ENCODE peak calls at places on chromosomes 2 and 18, in four cellular contexts. C is CD8-positive, alpha-beta T cell; J is Peyer's patch; I is fibroblast of lung. Q is an unnamed sample.

GRCh38 chr18:79510731-79511141 is 115.0 kb downstream of the NFATC1 start:
- DNase-seq in J (peak; percentile 32), C (peak; percentile 15), I (no peak), Q (peak; percentile 75)

GRCh38 chr2:197786010-197786877 is 1.1 kb upstream of the BOLL start:
- DNase-seq in C (peak; percentile 67), I (no peak), J (peak; percentile 54), Q (peak; percentile 84)

GRCh38 chr2:99153921-99154604 is 679 bp downstream of the TSGA10 start:
- DNase-seq in J (no peak), I (no peak), C (no peak), Q (no peak)

GRCh38 chr2:219448099-219448775 is 13.6 kb downstream of the SPEG start:
- DNase-seq in J (no peak), I (no peak), C (no peak), Q (no peak)

GRCh38 chr18:79515944-79516351 is 120.2 kb downstream of the NFATC1 start:
- DNase-seq in C (no peak), I (no peak), J (peak; percentile 37), Q (peak; percentile 67)

GRCh38 chr2:191481305-191482075 is 196.4 kb upstream of the NABP1 start:
- DNase-seq in J (no peak), C (no peak), I (peak; percentile 38), Q (no peak)

GRCh38 chr2:101328474-101329007 is 20.0 kb upstream of the RNF149 start:
- DNase-seq in C (peak; percentile 46), I (peak; percentile 42), J (no peak), Q (no peak)

GRCh38 chr2:197085665-197086064 is 159.2 kb upstream of the PGAP1 start:
- DNase-seq in J (no peak), I (no peak), C (no peak), Q (no peak)

GRCh38 chr18:76445275-76445674 is 49.8 kb downstream of the ZNF516 start:
- DNase-seq in C (no peak), J (no peak), I (peak; percentile 72), Q (no peak)

GRCh38 chr2:189149981-189150380 is 29.6 kb downstream of the COL5A2 start:
- DNase-seq in C (no peak), I (peak; percentile 81), J (no peak), Q (no peak)

GRCh38 chr2:189147361-189147760 is 32.2 kb downstream of the COL5A2 start:
- DNase-seq in I (no peak), J (no peak), C (no peak), Q (no peak)

GRCh38 chr2:189144700-189145211 is 34.8 kb downstream of the COL5A2 start:
- DNase-seq in I (peak; percentile 87), C (no peak), J (no peak), Q (no peak)

GRCh38 chr2:189146553-189146952 is 33.0 kb downstream of the COL5A2 start:
- DNase-seq in C (no peak), J (no peak), I (no peak), Q (no peak)

GRCh38 chr2:189147989-189148388 is 31.6 kb downstream of the COL5A2 start:
- DNase-seq in C (no peak), I (no peak), J (no peak), Q (no peak)
- H3K4me1 ChIP-seq in C (no peaks in the 10 kb centered on the region), I (peaks cover 22% of the 10 kb centered on the region), J (no peaks in the 10 kb centered on the region), Q (no peaks in the 10 kb centered on the region)

DNA sequence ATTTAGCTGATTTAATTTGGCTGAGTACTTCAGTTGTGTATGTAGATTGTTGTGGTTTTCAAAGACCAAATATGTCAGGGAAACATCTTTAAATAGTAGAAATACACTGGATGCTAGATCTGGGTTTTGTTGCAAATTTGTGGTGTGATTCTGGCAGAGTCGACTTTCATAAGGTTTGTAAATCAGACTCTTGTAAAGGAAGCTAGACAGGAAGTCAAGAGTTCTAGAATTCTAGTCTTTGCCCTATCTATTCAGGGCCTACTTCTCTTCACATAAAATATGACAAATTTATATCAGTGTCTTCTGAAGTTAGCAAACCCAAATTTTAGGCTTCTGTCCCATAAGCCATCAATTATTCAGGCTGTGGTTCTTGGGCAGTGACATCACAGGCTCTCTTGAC is 1579.2 kb upstream of the PIK3C3 start:
- DNase-seq in I (peak; percentile 53), C (no peak), J (no peak), Q (no peak)
- H3K4me1 ChIP-seq in I (peaks cover 3% of the 10 kb centered on the region), C (no peaks in the 10 kb centered on the region), J (no peaks in the 10 kb centered on the region), Q (no peaks in the 10 kb centered on the region)

GRCh38 chr2:207157162-207157481 is 8.6 kb downstream of the KLF7 start:
- DNase-seq in J (no peak), C (no peak), I (peak; percentile 4), Q (no peak)

GRCh38 chr2:207155516-207155915 is 10.2 kb downstream of the KLF7 start:
- DNase-seq in J (no peak), C (no peak), I (peak; percentile 1), Q (no peak)

GRCh38 chr2:207154556-207155179 is 11.1 kb downstream of the KLF7 start:
- DNase-seq in I (no peak), J (no peak), C (no peak), Q (no peak)

GRCh38 chr2:207156451-207157161 is 9.1 kb downstream of the KLF7 start:
- DNase-seq in J (no peak), I (peak; percentile 21), C (no peak), Q (no peak)

GRCh38 chr2:207156045-207156444 is 9.7 kb downstream of the KLF7 start:
- DNase-seq in C (peak; percentile 27), J (no peak), I (peak; percentile 2), Q (no peak)
- H3K4me1 ChIP-seq in C (peaks cover 49% of the 10 kb centered on the region), J (no peaks in the 10 kb centered on the region), I (peaks cover 11% of the 10 kb centered on the region), Q (peaks cover 77% of the 10 kb centered on the region)

GRCh38 chr2:127634066-127634617 is 11.8 kb upstream of the GPR17 start:
- DNase-seq in C (no peak), J (no peak), I (no peak), Q (peak; percentile 83)

GRCh38 chr2:127636248-127637235 is 9.4 kb upstream of the GPR17 start:
- DNase-seq in I (no peak), J (peak; percentile 76), C (peak; percentile 13), Q (peak; percentile 83)

GRCh38 chr2:127634626-127635379 is 11.2 kb upstream of the GPR17 start:
- DNase-seq in J (no peak), I (no peak), C (no peak), Q (peak; percentile 80)

GRCh38 chr2:127637236-127637630 is 8.7 kb upstream of the GPR17 start:
- DNase-seq in J (no peak), C (no peak), I (no peak), Q (peak; percentile 88)

GRCh38 chr2:127635380-127636237 is 10.3 kb upstream of the GPR17 start:
- DNase-seq in C (no peak), J (no peak), I (no peak), Q (peak; percentile 78)
- H3K4me1 ChIP-seq in C (peaks cover 86% of the 10 kb centered on the region), J (peaks cover 86% of the 10 kb centered on the region), I (peaks cover 9% of the 10 kb centered on the region), Q (peaks cover 84% of the 10 kb centered on the region)

GRCh38 chr2:88602022-88602421 is 25.2 kb downstream of the EIF2AK3 start:
- DNase-seq in I (no peak), C (no peak), J (no peak), Q (no peak)
- H3K4me1 ChIP-seq in I (peaks cover 15% of the 10 kb centered on the region), C (no peaks in the 10 kb centered on the region), J (no peaks in the 10 kb centered on the region), Q (peaks cover 77% of the 10 kb centered on the region)

DNA sequence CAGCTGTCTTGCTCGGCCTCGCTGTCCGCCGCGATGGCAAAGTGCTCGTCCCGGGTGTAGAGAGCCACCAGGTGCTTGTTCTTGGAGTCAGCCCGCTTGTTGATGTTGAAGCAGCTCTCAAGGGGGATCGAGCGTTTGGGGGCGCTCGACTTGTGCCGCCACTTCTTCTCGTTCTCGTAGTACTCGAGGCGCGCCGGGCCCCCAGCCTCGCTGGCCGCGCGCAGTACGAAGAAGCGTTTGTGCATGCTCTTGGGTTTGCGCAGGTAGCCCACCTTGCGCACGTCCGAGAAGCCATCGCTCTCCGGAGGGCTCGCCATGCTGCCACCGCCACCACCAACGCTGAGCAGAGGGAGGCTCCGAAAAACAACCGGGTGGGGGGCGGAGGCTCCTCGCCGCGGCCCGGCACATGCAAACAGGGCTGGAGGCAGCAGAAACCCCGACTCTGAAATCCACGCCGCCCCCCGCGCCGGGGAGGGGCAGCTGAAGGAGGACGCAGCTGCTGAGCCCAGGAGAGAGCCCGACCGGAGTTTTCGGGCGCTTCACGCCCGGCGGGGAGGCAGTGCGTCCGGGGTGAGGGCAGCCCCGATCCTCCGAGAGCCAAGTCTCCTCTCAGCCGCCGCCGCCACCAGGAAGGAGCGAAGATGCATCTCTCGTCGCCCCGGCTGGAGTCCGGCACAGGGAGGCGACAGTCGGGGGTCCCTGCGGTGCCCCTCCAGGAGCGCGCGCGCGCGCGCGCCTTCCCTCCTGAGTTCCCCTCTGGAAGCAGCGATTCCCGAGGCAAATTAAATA is 1.0 kb downstream of the IRS1 start:
- DNase-seq in C (peak; percentile 63), J (peak; percentile 74), I (peak; percentile 68), Q (peak; percentile 90)
- H3K4me1 ChIP-seq in C (peaks cover 26% of the 10 kb centered on the region), J (peaks cover 12% of the 10 kb centered on the region), I (peaks cover 7% of the 10 kb centered on the region), Q (peaks cover 10% of the 10 kb centered on the region)

DNA sequence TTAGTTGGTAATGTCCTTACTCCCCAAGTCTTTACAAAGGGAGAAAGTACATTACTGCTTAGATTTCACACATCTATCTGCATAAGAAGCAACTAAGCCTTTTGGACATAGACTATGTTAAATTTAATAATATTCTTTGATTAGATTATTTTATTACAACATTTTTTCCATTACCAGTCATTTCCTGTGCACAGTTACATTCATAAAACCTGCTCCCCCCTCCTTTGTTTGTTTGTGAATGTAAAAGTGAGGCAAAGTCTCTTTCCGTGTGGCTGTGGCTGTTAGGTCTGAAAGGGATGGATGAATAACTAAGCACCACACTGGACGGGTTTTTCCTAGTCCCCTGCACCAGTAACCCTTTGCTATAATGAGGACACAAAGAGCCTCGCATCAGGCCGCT is 9.6 kb downstream of the PTGR3 start:
- DNase-seq in C (no peak), I (no peak), J (no peak), Q (no peak)
- H3K4me1 ChIP-seq in C (no peaks in the 10 kb centered on the region), I (peaks cover 5% of the 10 kb centered on the region), J (peaks cover 6% of the 10 kb centered on the region), Q (peaks cover 7% of the 10 kb centered on the region)